ENCODE peak calls at places on chromosomes 16 and 17, in four cellular contexts. A, T, N and R are unnamed samples.

GRCh38 chr16:78437352-78437968 is 338.0 kb downstream of the WWOX start:
- DNase-seq in A (peak), T (peak), N (peak), R (peak)

GRCh38 chr17:16662936-16663335 is 9.3 kb upstream of the ZNF624 start:
- DNase-seq in A (no peak), T (no peak), N (no peak), R (no peak)

GRCh38 chr17:45841883-45842525 is 2.7 kb upstream of the SPPL2C start:
- DNase-seq in A (no peak), T (no peak), N (no peak), R (no peak)

GRCh38 chr17:10018461-10018891 is 113.4 kb upstream of the RCVRN start:
- DNase-seq in A (no peak), T (no peak), N (no peak), R (no peak)

GRCh38 chr17:18960803-18961511 is 9.0 kb downstream of the SLC5A10 start:
- DNase-seq in A (peak), T (peak), N (peak), R (peak)

GRCh38 chr17:75487351-75488070 is 27.8 kb downstream of the CASKIN2 start:
- DNase-seq in A (peak), T (no peak), N (no peak), R (no peak)

GRCh38 chr17:77286641-77287431 is 146.1 kb downstream of the SEC14L1 start:
- DNase-seq in A (no peak), T (peak), N (peak), R (no peak)

GRCh38 chr16:51773051-51773450 is 622.0 kb upstream of the SALL1 start:
- DNase-seq in A (no peak), T (no peak), N (no peak), R (no peak)

GRCh38 chr17:76716146-76716833 is 5.5 kb upstream of the MXRA7 start:
- DNase-seq in A (no peak), T (no peak), N (no peak), R (no peak)

GRCh38 chr16:56841233-56841632 is 23.8 kb upstream of the SLC12A3 start:
- DNase-seq in A (no peak), T (no peak), N (no peak), R (no peak)

GRCh38 chr17:44350733-44351226 is 5.7 kb downstream of the GRN start:
- DNase-seq in A (peak), T (peak), N (peak), R (no peak)

GRCh38 chr17:74017461-74017860 is 186.0 kb upstream of the RPL38 start:
- DNase-seq in A (no peak), T (no peak), N (no peak), R (no peak)

GRCh38 chr17:142102-142661 is 4.8 kb downstream of the SCGB1C2 start:
- DNase-seq in A (no peak), T (peak), N (peak), R (no peak)

GRCh38 chr17:47718634-47719405 is 14.2 kb upstream of the TBX21 start:
- DNase-seq in A (no peak), T (no peak), N (no peak), R (no peak)

GRCh38 chr17:50523208-50523607 is 9.3 kb upstream of the EPN3 start:
- DNase-seq in A (no peak), T (peak), N (no peak), R (no peak)

GRCh38 chr17:39573447-39574298 is 34.0 kb downstream of the NEUROD2 start:
- DNase-seq in A (peak), T (peak), N (peak), R (peak)

GRCh38 chr16:57042157-57043111 is 49.9 kb upstream of the CPNE2 start:
- DNase-seq in A (no peak), T (no peak), N (no peak), R (no peak)

GRCh38 chr17:39974433-39974832 is 6.2 kb upstream of the PSMD3 start:
- DNase-seq in A (no peak), T (no peak), N (no peak), R (no peak)

GRCh38 chr16:66690106-66690847 is 6.3 kb downstream of the CMTM4 start:
- DNase-seq in A (no peak), T (peak), N (no peak), R (no peak)

GRCh38 chr16:79519448-79519847 is 81.1 kb downstream of the MAF start:
- DNase-seq in A (no peak), T (no peak), N (no peak), R (no peak)

GRCh38 chr16:87816507-87817100 is 50.8 kb upstream of the KLHDC4 start:
- DNase-seq in A (no peak), T (no peak), N (no peak), R (no peak)

GRCh38 chr17:68089881-68090280 is 54.3 kb downstream of the KPNA2 start:
- DNase-seq in A (no peak), T (peak), N (peak), R (no peak)

GRCh38 chr16:54923055-54923473 is 7.6 kb upstream of the IRX5 start:
- DNase-seq in A (no peak), T (no peak), N (no peak), R (no peak)

GRCh38 chr17:79808763-79809529 is 12.1 kb upstream of the CBX8 start:
- DNase-seq in A (no peak), T (peak), N (peak), R (no peak)

GRCh38 chr17:4199818-4200402 is 56.9 kb downstream of the CYB5D2 start:
- DNase-seq in A (peak), T (peak), N (peak), R (no peak)

GRCh38 chr17:43832168-43832975 is 574 bp downstream of the MPP3 start:
- DNase-seq in A (no peak), T (peak), N (peak), R (peak)

GRCh38 chr17:45270828-45271418 is 9.0 kb upstream of the SPATA32 start:
- DNase-seq in A (peak), T (no peak), N (peak), R (no peak)

GRCh38 chr17:62668091-62668804 is 40.8 kb downstream of the MRC2 start:
- DNase-seq in A (no peak), T (no peak), N (no peak), R (no peak)

GRCh38 chr17:81517009-81517338 is 4.4 kb upstream of the ACTG1 start:
- DNase-seq in A (no peak), T (no peak), N (no peak), R (no peak)

GRCh38 chr17:66930933-66931332 is 33.6 kb upstream of the CACNG4 start:
- DNase-seq in A (peak), T (peak), N (no peak), R (peak)

GRCh38 chr16:57795431-57795878 is 6.8 kb downstream of the KIFC3 start:
- DNase-seq in A (no peak), T (peak), N (peak), R (peak)

GRCh38 chr17:27241346-27241946 is 52.5 kb upstream of the WSB1 start:
- DNase-seq in A (no peak), T (no peak), N (no peak), R (no peak)

GRCh38 chr16:11016993-11017392 is 72.6 kb downstream of the CLEC16A start:
- DNase-seq in A (no peak), T (peak), N (peak), R (no peak)

GRCh38 chr17:20066253-20066652 is 57.1 kb downstream of the SPECC1 start:
- DNase-seq in A (no peak), T (no peak), N (peak), R (no peak)

GRCh38 chr16:67537270-67537635 is 8.6 kb downstream of the RIPOR1 start:
- DNase-seq in A (no peak), T (no peak), N (no peak), R (peak)

GRCh38 chr17:12222392-12222791 is 201.7 kb downstream of the MAP2K4 start:
- DNase-seq in A (no peak), T (no peak), N (no peak), R (no peak)
- TF ChIP-seq RNF2 in A (no peak), T (no peak), N (no peak), R (no peak)

DNA sequence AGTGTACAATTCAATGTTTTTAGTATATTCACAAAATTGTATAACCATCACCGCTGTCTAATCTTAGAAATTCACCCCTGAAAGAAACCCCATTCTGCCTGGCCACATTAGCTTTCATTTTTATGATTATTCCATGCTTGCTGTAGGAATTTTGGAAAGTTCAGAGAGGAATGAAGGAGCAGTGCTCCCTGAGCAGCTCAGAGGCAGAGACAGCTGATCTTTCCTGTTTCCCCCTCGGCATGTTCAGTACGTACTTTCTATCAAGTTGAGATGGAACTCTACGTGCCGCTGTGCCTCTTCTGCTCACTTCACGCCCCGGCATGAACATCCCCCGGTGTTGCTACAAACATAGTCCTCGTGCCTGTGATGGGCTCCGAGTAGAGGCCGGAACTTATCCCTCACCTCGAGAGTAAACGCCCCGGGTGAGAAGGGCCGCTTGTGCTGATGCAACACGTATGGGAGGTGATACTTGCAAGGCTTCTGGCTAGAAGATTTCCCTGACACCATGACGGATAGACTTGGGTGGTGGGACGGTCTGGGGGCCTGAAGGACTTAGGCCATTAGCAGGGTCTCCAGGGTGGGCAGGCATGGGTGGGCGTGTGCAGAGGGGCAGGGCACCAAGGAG is 79.2 kb upstream of the CIBAR2 start:
- DNase-seq in A (no peak), T (no peak), N (no peak), R (no peak)
- TF ChIP-seq RNF2 in A (no peak), T (no peak), N (no peak), R (no peak)

GRCh38 chr16:2019919-2020831 is 590 bp downstream of the NPW start:
- DNase-seq in A (peak), T (no peak), N (no peak), R (peak)

GRCh38 chr16:2025251-2025650 is 1.5 kb upstream of the NHERF2 start:
- DNase-seq in A (no peak), T (no peak), N (no peak), R (no peak)

GRCh38 chr16:2024026-2024425 is 2.7 kb upstream of the NHERF2 start:
- DNase-seq in A (no peak), T (no peak), N (no peak), R (no peak)

GRCh38 chr16:2023098-2023925 is 3.4 kb upstream of the NHERF2 start:
- DNase-seq in A (peak), T (peak), N (peak), R (peak)

GRCh38 chr16:2022723-2023097 is 3.1 kb downstream of the NPW start:
- DNase-seq in A (peak), T (no peak), N (peak), R (no peak)
- TF ChIP-seq RNF2 in A (no peak), T (no peak), N (no peak), R (no peak)

DNA sequence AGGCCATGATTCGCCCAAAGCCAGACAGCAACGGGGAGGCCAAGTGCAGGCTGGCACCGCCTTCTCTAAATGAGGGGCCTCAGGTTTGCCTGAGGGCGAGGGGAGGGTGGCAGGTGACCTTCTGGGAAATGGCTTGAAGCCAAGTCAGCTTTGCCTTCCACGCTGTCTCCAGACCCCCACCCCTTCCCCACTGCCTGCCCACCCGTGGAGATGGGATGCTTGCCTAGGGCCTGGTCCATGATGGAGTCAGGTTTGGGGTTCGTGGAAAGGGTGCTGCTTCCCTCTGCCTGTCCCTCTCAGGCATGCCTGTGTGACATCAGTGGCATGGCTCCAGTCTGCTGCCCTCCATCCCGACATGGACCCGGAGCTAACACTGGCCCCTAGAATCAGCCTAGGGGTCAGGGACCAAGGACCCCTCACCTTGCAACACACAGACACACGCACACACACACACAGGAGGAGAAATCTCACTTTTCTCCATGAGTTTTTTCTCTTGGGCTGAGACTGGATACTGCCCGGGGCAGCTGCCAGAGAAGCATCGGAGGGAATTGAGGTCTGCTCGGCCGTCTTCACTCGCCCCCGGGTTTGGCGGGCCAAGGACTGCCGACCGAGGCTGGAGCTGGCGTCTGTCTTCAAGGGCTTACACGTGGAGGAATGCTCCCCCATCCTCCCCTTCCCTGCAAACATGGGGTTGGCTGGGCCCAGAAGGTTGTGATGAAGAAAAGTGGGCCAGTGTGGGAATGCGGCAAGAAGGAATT is 18.7 kb downstream of the NGFR start:
- DNase-seq in A (no peak), T (no peak), N (no peak), R (no peak)
- TF ChIP-seq RNF2 in A (no peak), T (no peak), N (no peak), R (no peak)